ENCODE peak calls at places on chromosomes 12 and 14, in ten cellular contexts. T is PC-9, Q is esophagus squamous epithelium, C is dorsolateral prefrontal cortex, H is tibial artery, F is psoas muscle, L is left ventricle myocardium inferior, G is neural progenitor cell, A is HCT116, P is NB4. N is an unnamed sample.

GRCh38 chr12:26088999-26089398 is 35.8 kb downstream of the BHLHE41 start:
- DNase-seq in T (no peak), Q (no peak), C (no peak), H (no peak), F (no peak), L (no peak), G (no peak), A (no peak), P (peak), N (no peak)

GRCh38 chr12:107079172-107080011 is 14.0 kb downstream of the CRY1 start:
- DNase-seq in T (peak), Q (no peak), C (no peak), H (no peak), F (no peak), L (no peak), G (no peak), A (no peak), P (peak), N (no peak)

GRCh38 chr12:132161046-132161781 is 17.0 kb downstream of the NOC4L start:
- DNase-seq in T (no peak), Q (no peak), C (no peak), H (no peak), F (no peak), L (peak), G (no peak), A (peak), P (peak), N (no peak)

GRCh38 chr14:97155814-97156213 is 358.6 kb downstream of the VRK1 start:
- DNase-seq in T (no peak), Q (no peak), C (no peak), H (no peak), F (no peak), L (no peak), G (no peak), A (no peak), P (no peak), N (no peak)

GRCh38 chr14:103708750-103709187 is 6.5 kb downstream of the XRCC3 start:
- DNase-seq in T (no peak), Q (no peak), C (no peak), H (no peak), F (peak), L (peak), G (no peak), A (no peak), P (no peak), N (no peak)

GRCh38 chr14:78157855-78158436 is 12.2 kb upstream of the NRXN3 start:
- DNase-seq in T (no peak), Q (no peak), C (no peak), H (no peak), F (no peak), L (no peak), G (peak), A (no peak), P (peak), N (no peak)

GRCh38 chr14:75389679-75390078 is 38.1 kb upstream of the JDP2 start:
- DNase-seq in T (peak), Q (no peak), C (no peak), H (no peak), F (no peak), L (no peak), G (no peak), A (no peak), P (no peak), N (no peak)

GRCh38 chr14:78530078-78530477 is 359.9 kb downstream of the NRXN3 start:
- DNase-seq in T (no peak), Q (no peak), C (no peak), H (no peak), F (no peak), L (no peak), G (peak), A (no peak), P (peak), N (no peak)

GRCh38 chr12:86770871-86771270 is 514.7 kb upstream of the MGAT4C start:
- DNase-seq in T (no peak), Q (no peak), C (no peak), H (no peak), F (no peak), L (no peak), G (no peak), A (no peak), P (no peak), N (no peak)

GRCh38 chr12:23895792-23896218 is 53.7 kb downstream of the SOX5 start:
- DNase-seq in T (no peak), Q (no peak), C (no peak), H (no peak), F (no peak), L (no peak), G (peak), A (no peak), P (no peak), N (no peak)

GRCh38 chr12:22018860-22019259 is 27.2 kb upstream of the CMAS start:
- DNase-seq in T (no peak), Q (no peak), C (no peak), H (no peak), F (no peak), L (no peak), G (no peak), A (no peak), P (peak), N (no peak)

GRCh38 chr12:115404761-115405470 is 720.9 kb upstream of the TBX3 start:
- DNase-seq in T (no peak), Q (no peak), C (no peak), H (no peak), F (no peak), L (no peak), G (no peak), A (no peak), P (no peak), N (no peak)

GRCh38 chr12:28107679-28108078 is 82.6 kb upstream of the CCDC91 start:
- DNase-seq in T (no peak), Q (no peak), C (no peak), H (no peak), F (no peak), L (no peak), G (no peak), A (no peak), P (no peak), N (no peak)

GRCh38 chr12:3869448-3869847 is 3.8 kb downstream of the PARP11 start:
- DNase-seq in T (no peak), Q (no peak), C (no peak), H (no peak), F (no peak), L (no peak), G (no peak), A (no peak), P (no peak), N (no peak)

GRCh38 chr12:58030566-58031279 is 89.4 kb downstream of the ATP23 start:
- DNase-seq in T (no peak), Q (no peak), C (no peak), H (no peak), F (no peak), L (no peak), G (no peak), A (no peak), P (peak), N (no peak)

GRCh38 chr14:54343276-54344121 is 53.3 kb upstream of the CDKN3 start:
- DNase-seq in T (no peak), Q (no peak), C (no peak), H (no peak), F (no peak), L (no peak), G (peak), A (no peak), P (no peak), N (no peak)

GRCh38 chr12:52243264-52243773 is 10.3 kb downstream of the KRT7 start:
- DNase-seq in T (peak), Q (no peak), C (no peak), H (peak), F (peak), L (no peak), G (no peak), A (no peak), P (no peak), N (no peak)

GRCh38 chr14:99327050-99327449 is 55.1 kb upstream of the BCL11B start:
- DNase-seq in T (no peak), Q (no peak), C (no peak), H (no peak), F (no peak), L (no peak), G (no peak), A (no peak), P (no peak), N (no peak)

GRCh38 chr14:54935958-54936357 is 33.3 kb upstream of the GCH1 start:
- DNase-seq in T (no peak), Q (no peak), C (no peak), H (no peak), F (no peak), L (no peak), G (no peak), A (no peak), P (no peak), N (no peak)

GRCh38 chr14:91749857-91750256 is 18.0 kb upstream of the CATSPERB start:
- DNase-seq in T (no peak), Q (no peak), C (no peak), H (no peak), F (no peak), L (no peak), G (no peak), A (no peak), P (no peak), N (no peak)

GRCh38 chr14:91145396-91146160 is 31.7 kb downstream of the DGLUCY start:
- DNase-seq in T (no peak), Q (no peak), C (no peak), H (no peak), F (no peak), L (no peak), G (no peak), A (no peak), P (no peak), N (no peak)

GRCh38 chr12:68591716-68592437 is 18.8 kb upstream of the RAP1B start:
- DNase-seq in T (no peak), Q (no peak), C (no peak), H (no peak), F (no peak), L (no peak), G (no peak), A (no peak), P (no peak), N (no peak)

GRCh38 chr14:95518045-95518751 is 1.7 kb upstream of the SYNE3 start:
- DNase-seq in T (no peak), Q (no peak), C (no peak), H (no peak), F (no peak), L (no peak), G (no peak), A (no peak), P (peak), N (no peak)

GRCh38 chr14:56878766-56879165 is 68.5 kb upstream of the OTX2 start:
- DNase-seq in T (no peak), Q (no peak), C (no peak), H (no peak), F (no peak), L (no peak), G (no peak), A (no peak), P (no peak), N (no peak)

GRCh38 chr14:73888460-73888725 is 1.7 kb downstream of the ZNF410 start:
- DNase-seq in T (peak), Q (no peak), C (no peak), H (no peak), F (no peak), L (no peak), G (no peak), A (no peak), P (peak), N (no peak)

GRCh38 chr14:49641697-49642129 is 6.7 kb upstream of the DNAAF2 start:
- DNase-seq in T (no peak), Q (no peak), C (no peak), H (no peak), F (no peak), L (no peak), G (no peak), A (no peak), P (no peak), N (no peak)

GRCh38 chr12:109440851-109441490 is 36.1 kb downstream of the KCTD10 start:
- DNase-seq in T (no peak), Q (no peak), C (no peak), H (no peak), F (no peak), L (no peak), G (peak), A (no peak), P (no peak), N (no peak)

GRCh38 chr12:120991965-120992364 is 13.6 kb downstream of the HNF1A start:
- DNase-seq in T (no peak), Q (no peak), C (no peak), H (no peak), F (no peak), L (no peak), G (no peak), A (no peak), P (no peak), N (no peak)
- H3K4me3 ChIP-seq in T (no peak), Q (no peak), C (no peak), H (no peak), F (no peak), L (no peak), G (no peak), A (no peak), P (no peak), N (no peak)

GRCh38 chr12:10132971-10133370 is 3.0 kb upstream of the CLEC7A start:
- DNase-seq in T (no peak), Q (no peak), C (no peak), H (no peak), F (no peak), L (no peak), G (no peak), A (no peak), P (no peak), N (no peak)

GRCh38 chr12:10126401-10126800 is 3.6 kb downstream of the CLEC7A start:
- DNase-seq in T (no peak), Q (no peak), C (no peak), H (no peak), F (no peak), L (no peak), G (no peak), A (no peak), P (no peak), N (no peak)

GRCh38 chr12:10131101-10131632 is 1.2 kb upstream of the CLEC7A start:
- DNase-seq in T (no peak), Q (no peak), C (no peak), H (no peak), F (no peak), L (no peak), G (no peak), A (no peak), P (peak), N (no peak)

GRCh38 chr12:10128687-10129086 is 1.3 kb downstream of the CLEC7A start:
- DNase-seq in T (no peak), Q (no peak), C (no peak), H (no peak), F (no peak), L (no peak), G (no peak), A (no peak), P (peak), N (no peak)

DNA sequence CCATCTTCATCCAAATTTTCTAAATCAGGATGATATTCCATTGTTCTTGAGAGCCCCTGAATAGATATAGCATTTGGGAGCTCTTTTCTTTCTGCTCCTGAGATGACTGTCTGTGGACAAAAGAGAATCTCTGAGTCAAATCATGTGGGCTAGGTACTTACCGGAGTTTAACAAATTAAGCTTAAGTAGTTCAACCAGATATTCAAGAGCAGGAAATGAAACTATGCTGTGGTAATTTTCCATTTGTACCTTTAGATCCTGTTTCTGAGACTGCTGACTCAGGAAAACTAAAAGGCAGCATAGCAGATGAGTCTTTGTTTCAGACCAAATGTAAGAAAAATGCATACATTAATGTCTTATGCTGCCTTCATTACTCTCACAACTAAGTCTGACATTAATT is at the start of gene CLEC7A:
- DNase-seq in T (peak), Q (no peak), C (no peak), H (no peak), F (no peak), L (no peak), G (no peak), A (no peak), P (peak), N (no peak)
- H3K4me3 ChIP-seq in T (no peak), Q (peak), C (peak), H (peak), F (peak), L (peak), G (no peak), A (no peak), P (no peak), N (no peak)

DNA sequence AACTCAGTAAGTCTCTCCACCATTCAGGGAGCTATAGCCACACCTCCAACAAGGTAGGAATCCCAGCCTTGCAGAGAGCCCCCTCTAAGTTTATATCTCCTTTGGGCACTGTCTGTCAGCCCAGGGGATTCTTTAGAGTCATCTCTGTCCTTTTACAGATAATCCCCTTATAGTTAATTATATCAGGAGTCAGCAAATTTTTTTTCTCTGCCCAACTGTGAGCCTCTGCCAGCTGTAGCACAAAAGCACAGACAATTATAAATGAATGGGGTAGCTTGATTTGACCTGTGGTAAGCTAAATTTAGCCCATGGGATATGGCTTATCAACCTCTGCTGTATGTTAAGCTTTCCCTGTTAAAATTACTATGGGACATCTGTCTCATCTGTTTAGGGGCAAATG is 8.3 kb downstream of the CEP128 start:
- DNase-seq in T (no peak), Q (no peak), C (no peak), H (no peak), F (no peak), L (no peak), G (no peak), A (no peak), P (no peak), N (no peak)
- H3K4me3 ChIP-seq in T (no peak), Q (no peak), C (no peak), H (no peak), F (no peak), L (no peak), G (no peak), A (no peak), P (no peak), N (no peak)

DNA sequence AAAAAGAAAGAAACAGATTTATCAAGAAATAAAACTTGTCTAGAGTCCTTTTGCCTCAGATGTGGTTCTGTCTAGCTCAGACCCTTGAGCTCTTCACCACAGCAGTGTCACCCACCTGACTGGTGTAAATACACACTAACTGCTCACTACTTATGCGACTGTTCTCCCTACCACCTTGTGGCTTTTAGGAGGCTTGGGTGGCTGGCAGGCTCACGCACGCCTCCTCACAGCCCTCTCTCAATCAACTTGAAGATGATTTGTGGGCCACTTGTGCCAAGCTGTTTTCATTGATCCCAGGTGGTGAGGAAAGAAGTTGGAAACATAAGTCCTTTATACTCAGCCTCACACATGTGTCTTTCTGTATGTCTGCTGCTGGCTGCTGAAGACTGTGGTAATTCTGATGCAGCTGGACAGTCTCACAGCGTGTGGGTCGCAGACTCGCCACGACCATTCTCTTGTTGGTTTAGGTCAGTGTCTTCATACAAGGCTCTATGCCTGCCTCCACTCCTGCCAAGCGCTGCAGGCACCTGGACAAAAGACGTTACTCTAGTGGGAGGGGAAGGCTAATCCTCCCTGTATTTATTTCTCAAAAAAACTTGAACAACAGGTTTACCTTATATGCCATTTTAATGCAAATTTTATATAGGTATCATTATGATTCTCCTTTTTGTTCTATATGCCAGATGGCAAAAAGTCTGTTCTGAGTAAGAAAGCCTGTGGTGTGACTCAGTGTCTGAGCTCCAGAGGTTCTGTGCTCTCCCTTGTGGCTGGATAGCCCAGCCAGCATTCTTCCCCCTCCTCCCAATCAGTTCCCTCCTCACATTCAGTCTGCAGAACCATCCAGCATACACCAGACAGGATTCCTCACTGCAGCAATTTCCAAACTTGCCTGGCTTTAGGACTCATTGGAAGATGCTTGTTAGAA is 115.5 kb downstream of the DIP2B start:
- DNase-seq in T (peak), Q (no peak), C (no peak), H (no peak), F (no peak), L (no peak), G (peak), A (no peak), P (no peak), N (no peak)
- H3K4me3 ChIP-seq in T (no peak), Q (no peak), C (no peak), H (no peak), F (no peak), L (no peak), G (no peak), A (no peak), P (no peak), N (no peak)

GRCh38 chr14:39768579-39768978 is 336.3 kb upstream of the FBXO33 start:
- DNase-seq in T (no peak), Q (no peak), C (no peak), H (no peak), F (no peak), L (no peak), G (no peak), A (no peak), P (no peak), N (no peak)
- H3K4me3 ChIP-seq in T (no peak), Q (no peak), C (no peak), H (no peak), F (no peak), L (no peak), G (no peak), A (no peak), P (no peak), N (no peak)

N was measured in lung.